ENCODE peak calls at places on chromosomes 5 and 9, in seven cellular contexts. T is HCEC 1CT; A is left colon; Y is NCI-H146; I is hippocampal formation; B is GM03348; W is stimulated activated CD4-positive, alpha-beta T cell treated with anti-CD3 and anti-CD28 coated beads, Interleukin-2, amount 100 ng/mL, for 4 hours. M is an unnamed sample.

GRCh38 chr9:130932220-130933069 is 6.6 kb downstream of the FIBCD1 start:
- DNase-seq in W (no peak), B (peak; percentile 46), I (no peak), T (no peak), Y (no peak), A (no peak), M (no peak)

GRCh38 chr5:157535042-157535865 is 40.3 kb downstream of the ADAM19 start:
- DNase-seq in A (peak; percentile 49), T (peak; percentile 26), B (no peak), W (no peak), Y (no peak), I (no peak), M (no peak)

GRCh38 chr9:137300607-137301085 is 1.4 kb downstream of the NRARP start:
- DNase-seq in B (no peak), T (peak; percentile 21), A (no peak), W (no peak), I (no peak), Y (no peak), M (peak; percentile 80)

GRCh38 chr9:36345103-36345846 is 54.8 kb downstream of the RNF38 start:
- DNase-seq in Y (no peak), B (no peak), A (no peak), I (no peak), W (no peak), T (no peak), M (no peak)

GRCh38 chr5:150999704-151000452 is 20.5 kb upstream of the GPX3 start:
- DNase-seq in W (no peak), I (no peak), T (no peak), Y (no peak), A (no peak), B (no peak), M (peak; percentile 91)

GRCh38 chr9:113817171-113817570 is 58.9 kb upstream of the ZNF618 start:
- DNase-seq in A (no peak), W (no peak), T (no peak), I (no peak), Y (no peak), B (no peak), M (no peak)

GRCh38 chr5:68744196-68744595 is 349.6 kb upstream of the SLC30A5 start:
- DNase-seq in T (no peak), B (no peak), Y (no peak), A (no peak), W (no peak), I (no peak), M (no peak)

GRCh38 chr5:56514246-56514645 is 281.1 kb upstream of the ANKRD55 start:
- DNase-seq in B (no peak), W (no peak), A (no peak), I (no peak), Y (peak; percentile 21), T (no peak), M (no peak)

GRCh38 chr9:78038620-78039300 is 7.1 kb upstream of the GNAQ start:
- DNase-seq in W (no peak), T (no peak), A (no peak), B (no peak), I (no peak), Y (no peak), M (no peak)

GRCh38 chr5:172172912-172173591 is 15.0 kb downstream of the STK10 start:
- DNase-seq in I (peak; percentile 33), T (no peak), W (no peak), Y (no peak), A (no peak), B (no peak), M (no peak)

GRCh38 chr5:124923131-124923530 is 176.7 kb upstream of the ZNF608 start:
- DNase-seq in T (peak; percentile 20), B (no peak), W (no peak), I (peak; percentile 92), Y (peak; percentile 91), A (no peak), M (no peak)

GRCh38 chr5:149128023-149128875 is 13.0 kb upstream of the ABLIM3 start:
- DNase-seq in B (peak; percentile 82), Y (no peak), I (no peak), T (peak; percentile 55), A (no peak), W (no peak), M (no peak)

GRCh38 chr9:118612201-118612600 is 757.0 kb downstream of the BRINP1 start:
- DNase-seq in B (no peak), W (no peak), T (no peak), A (no peak), I (no peak), Y (no peak), M (no peak)

GRCh38 chr5:109779036-109779735 is 89.5 kb downstream of the MAN2A1 start:
- DNase-seq in A (no peak), B (no peak), I (no peak), Y (no peak), W (no peak), T (no peak), M (no peak)

M was measured in prostate gland.